ENCODE peak calls at places on chromosomes 16 and 17, in five cellular contexts. T is stomach, B is HL-60, W is HCT116, P is GM23338. Y is an unnamed sample.

GRCh38 chr17:68061512-68062313 is 26.2 kb downstream of the KPNA2 start:
- DNase-seq in B (no peak), W (no peak), T (no peak), P (no peak), Y (peak; percentile 1)

GRCh38 chr16:67463691-67464090 is 17.3 kb downstream of the ATP6V0D1 start:
- DNase-seq in P (no peak), T (no peak), W (no peak), B (no peak), Y (no peak)

GRCh38 chr17:79046501-79047280 is 22.7 kb downstream of the C1QTNF1 start:
- DNase-seq in B (no peak), T (no peak), P (no peak), W (no peak), Y (no peak)

GRCh38 chr17:65627892-65628622 is 66.6 kb upstream of the AXIN2 start:
- DNase-seq in P (no peak), T (peak; percentile 67), W (no peak), B (no peak), Y (no peak)

GRCh38 chr17:15744885-15745284 is 12.8 kb downstream of the TBC1D26 start:
- DNase-seq in W (no peak), B (no peak), P (peak; percentile 17), T (no peak), Y (no peak)

GRCh38 chr16:79839851-79840321 is 239.3 kb upstream of the MAF start:
- DNase-seq in T (no peak), P (no peak), B (no peak), W (no peak), Y (no peak)

GRCh38 chr17:61410555-61411089 is 11.0 kb downstream of the TBX2 start:
- DNase-seq in P (peak; percentile 91), B (peak; percentile 40), W (no peak), T (peak; percentile 70), Y (peak; percentile 87)

GRCh38 chr17:40417258-40417608 is 463 bp downstream of the TOP2A start:
- DNase-seq in T (no peak), B (no peak), P (peak; percentile 60), W (no peak), Y (no peak)

GRCh38 chr16:69904495-69905170 is 46.5 kb upstream of the CLEC18A start:
- DNase-seq in B (no peak), P (peak; percentile 81), T (peak; percentile 60), W (no peak), Y (no peak)

GRCh38 chr17:76082326-76083251 is 3.6 kb downstream of the ZACN start:
- DNase-seq in W (no peak), T (no peak), B (no peak), P (no peak), Y (no peak)

GRCh38 chr17:7586673-7587419 is 3.0 kb downstream of the SOX15 start:
- DNase-seq in W (peak; percentile 58), T (peak; percentile 54), B (no peak), P (peak; percentile 66), Y (no peak)

GRCh38 chr17:65430209-65430833 is 131.1 kb downstream of the AXIN2 start:
- DNase-seq in T (no peak), W (no peak), B (no peak), P (no peak), Y (no peak)

GRCh38 chr17:45225964-45226530 is 4.4 kb downstream of the FMNL1 start:
- DNase-seq in W (no peak), T (peak; percentile 80), B (peak; percentile 98), P (no peak), Y (no peak)

GRCh38 chr17:82979718-82980117 is 99.7 kb upstream of the METRNL start:
- DNase-seq in T (no peak), P (no peak), W (no peak), B (no peak), Y (no peak)

GRCh38 chr17:56629450-56630187 is 36.1 kb downstream of the NOG start:
- DNase-seq in W (peak; percentile 31), T (no peak), B (no peak), P (peak; percentile 83), Y (no peak)

GRCh38 chr17:57580055-57580739 is 164.9 kb downstream of the CCDC182 start:
- DNase-seq in P (no peak), B (no peak), T (no peak), W (no peak), Y (no peak)

GRCh38 chr17:15463363-15463762 is 4.1 kb downstream of the CDRT4 start:
- DNase-seq in P (peak; percentile 68), B (no peak), W (no peak), T (peak; percentile 41), Y (no peak)

GRCh38 chr16:56388209-56388608 is 37.1 kb downstream of the AMFR start:
- DNase-seq in B (no peak), T (no peak), P (no peak), W (no peak), Y (no peak)

GRCh38 chr16:23124315-23124714 is 24.9 kb downstream of the USP31 start:
- DNase-seq in T (no peak), P (no peak), B (no peak), W (no peak), Y (no peak)

GRCh38 chr17:49197346-49197998 is 12.9 kb downstream of the GNGT2 start:
- DNase-seq in P (no peak), W (no peak), B (no peak), T (no peak), Y (no peak)

GRCh38 chr17:40735016-40735415 is 20.1 kb downstream of the KRT25 start:
- DNase-seq in P (no peak), T (no peak), W (no peak), B (no peak), Y (no peak)

GRCh38 chr17:28874750-28875149 is 19.9 kb downstream of the ERAL1 start:
- DNase-seq in P (no peak), W (no peak), T (no peak), B (no peak), Y (no peak)

GRCh38 chr16:77956231-77956630 is 66.1 kb upstream of the CLEC3A start:
- DNase-seq in T (no peak), W (no peak), P (no peak), B (no peak), Y (no peak)

GRCh38 chr16:13780841-13781553 is 139.0 kb upstream of the ERCC4 start:
- DNase-seq in T (no peak), W (no peak), B (no peak), P (no peak), Y (no peak)

GRCh38 chr16:57469917-57470470 is 7.5 kb downstream of the POLR2C start:
- DNase-seq in P (peak; percentile 19), B (no peak), T (no peak), W (no peak), Y (no peak)

GRCh38 chr17:83109793-83110645 is 30.6 kb downstream of the METRNL start:
- DNase-seq in W (peak; percentile 76), T (peak; percentile 89), P (no peak), B (no peak), Y (peak; percentile 97)

GRCh38 chr17:79017546-79017945 is 6.4 kb upstream of the C1QTNF1 start:
- DNase-seq in B (no peak), P (peak; percentile 60), W (no peak), T (no peak), Y (no peak)

DNA sequence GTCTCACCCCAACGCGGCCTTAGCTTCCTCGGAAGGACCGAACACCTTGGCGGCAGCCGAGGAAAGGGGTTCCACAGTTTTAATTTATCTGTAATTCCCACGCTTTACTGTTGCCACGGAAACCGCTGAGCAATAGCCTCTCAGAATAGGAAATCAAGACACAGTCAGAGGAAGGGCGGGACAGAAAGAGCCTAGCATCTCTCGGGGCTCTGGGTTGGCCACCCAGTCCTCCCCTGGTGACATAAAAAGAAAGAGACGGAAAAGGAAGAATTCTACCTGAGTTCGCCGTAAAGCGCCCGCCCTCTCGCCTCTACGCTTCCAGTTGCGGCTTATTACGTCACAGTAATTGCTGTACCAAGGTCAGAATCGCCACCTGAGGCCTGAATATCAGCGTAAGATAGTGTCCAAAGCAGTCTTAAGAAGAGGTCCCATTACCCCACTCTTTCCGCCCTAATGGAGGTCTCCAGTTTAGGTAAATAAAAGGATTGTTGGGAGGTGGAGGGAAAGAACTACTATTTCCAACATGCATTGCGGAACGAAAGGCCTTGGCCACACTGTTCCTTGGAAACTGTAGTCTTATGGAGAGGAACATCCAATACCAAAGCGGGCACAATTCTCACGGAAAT is 761 bp upstream of the NBR1 start:
- DNase-seq in P (peak; percentile 99), W (peak; percentile 96), T (peak; percentile 91), B (peak; percentile 99), Y (peak; percentile 95)
- TF ChIP-seq POLR2AphosphoS5 in P (no peak), W (peak; percentile 71), T (peak; percentile 92), B (no peak), Y (peak; percentile 38)

DNA sequence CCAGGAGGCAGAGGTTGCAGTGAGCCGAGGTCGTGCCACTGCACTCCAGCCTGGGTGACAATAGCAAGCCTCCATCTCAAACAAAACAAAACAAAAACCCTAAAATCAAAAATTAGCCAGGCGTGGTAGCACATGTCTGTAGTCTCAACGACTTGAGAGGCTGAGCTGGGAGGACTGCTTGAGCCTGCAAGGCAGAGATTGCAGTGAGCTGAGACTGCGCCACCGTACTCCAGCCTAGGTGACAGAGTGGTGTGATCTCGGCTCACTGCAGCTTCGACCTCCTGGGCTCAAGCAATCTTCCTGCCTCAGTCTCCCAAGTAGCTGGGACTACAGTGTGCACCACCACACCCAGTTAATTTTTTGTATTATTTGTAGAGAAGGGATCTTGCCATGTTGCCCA is 87.6 kb downstream of the MYH11 start:
- DNase-seq in W (no peak), B (no peak), T (no peak), P (no peak), Y (no peak)
- TF ChIP-seq POLR2AphosphoS5 in W (no peak), B (no peak), T (no peak), P (no peak), Y (no peak)

GRCh38 chr17:2685696-2686095 is 25.9 kb downstream of the CLUH start:
- DNase-seq in P (no peak), W (no peak), B (no peak), T (no peak), Y (peak; percentile 53)
- TF ChIP-seq POLR2AphosphoS5 in P (no peak), W (no peak), B (no peak), T (no peak), Y (no peak)

GRCh38 chr17:47305302-47305923 is 18.3 kb upstream of the EFCAB13 start:
- DNase-seq in W (no peak), B (no peak), T (no peak), P (no peak), Y (no peak)
- TF ChIP-seq POLR2AphosphoS5 in W (no peak), B (no peak), T (peak; percentile 15), P (no peak), Y (no peak)

GRCh38 chr16:4837733-4838501 is 9.2 kb downstream of the GLYR1 start:
- DNase-seq in P (no peak), B (no peak), T (no peak), W (no peak), Y (peak; percentile 14)
- TF ChIP-seq POLR2AphosphoS5 in P (no peak), B (no peak), T (no peak), W (no peak), Y (no peak)

GRCh38 chr16:1347962-1348361 is 3.7 kb downstream of the TSR3 start:
- DNase-seq in P (no peak), T (no peak), W (no peak), B (no peak), Y (no peak)

GRCh38 chr16:1345651-1346421 is 5.8 kb downstream of the TSR3 start:
- DNase-seq in T (no peak), W (no peak), P (no peak), B (no peak), Y (no peak)

GRCh38 chr16:1346422-1347285 is 5.0 kb downstream of the TSR3 start:
- DNase-seq in W (no peak), T (no peak), B (no peak), P (no peak), Y (no peak)

GRCh38 chr16:1348441-1348840 is 3.2 kb downstream of the TSR3 start:
- DNase-seq in B (no peak), W (no peak), T (no peak), P (no peak), Y (no peak)

GRCh38 chr16:1347286-1347855 is 4.3 kb downstream of the TSR3 start:
- DNase-seq in P (no peak), W (no peak), B (no peak), T (no peak), Y (no peak)
- TF ChIP-seq POLR2AphosphoS5 in P (no peak), W (no peak), B (no peak), T (no peak), Y (no peak)